ENCODE peak calls at places on chromosomes 3 and 15, in nine cellular contexts. S is cardiac fibroblast, M is endodermal cell, B is psoas muscle, L is heart right ventricle, V is ovary, Z is left lung, H is mucosa of descending colon, A is K562. J is an unnamed sample.

GRCh38 chr3:29757054-29757777 is 476.3 kb downstream of the RBMS3 start:
- DNase-seq in Z (no peak), L (no peak), V (no peak), S (peak), B (no peak), A (no peak), H (no peak), M (no peak), J (no peak)

GRCh38 chr15:22954326-22954725 is 25.8 kb downstream of the CYFIP1 start:
- DNase-seq in L (no peak), Z (no peak), V (no peak), A (no peak), S (no peak), H (no peak), M (no peak), B (no peak), J (no peak)

GRCh38 chr15:64143276-64143675 is 8.3 kb upstream of the SNX22 start:
- DNase-seq in L (no peak), S (no peak), V (no peak), A (no peak), H (no peak), B (no peak), Z (no peak), M (peak), J (no peak)

GRCh38 chr3:144107923-144108322 is 136.3 kb downstream of the DIPK2A start:
- DNase-seq in V (no peak), L (no peak), A (no peak), Z (no peak), H (no peak), S (no peak), M (no peak), B (no peak), J (no peak)

GRCh38 chr15:67089218-67090193 is 24.1 kb downstream of the SMAD3 start:
- DNase-seq in H (no peak), A (no peak), M (peak), V (no peak), L (no peak), Z (no peak), B (no peak), S (peak), J (no peak)

GRCh38 chr15:29671308-29671981 is 150.8 kb downstream of the TJP1 start:
- DNase-seq in Z (no peak), V (no peak), H (no peak), S (peak), M (peak), B (no peak), A (no peak), L (no peak), J (no peak)

GRCh38 chr3:37457392-37458065 is 283.1 kb upstream of the LRRFIP2 start:
- DNase-seq in A (no peak), Z (no peak), M (peak), L (no peak), H (no peak), V (no peak), S (peak), B (no peak), J (no peak)

GRCh38 chr3:11651900-11652299 is 8.2 kb upstream of the VGLL4 start:
- DNase-seq in A (peak), Z (no peak), B (no peak), V (no peak), H (no peak), S (peak), M (no peak), L (no peak), J (peak)

GRCh38 chr15:73982251-73982962 is 9.7 kb downstream of the STOML1 start:
- DNase-seq in L (peak), A (no peak), H (peak), B (peak), V (peak), M (no peak), Z (peak), S (peak), J (peak)

GRCh38 chr3:161316006-161316689 is 55.2 kb downstream of the SPTSSB start:
- DNase-seq in S (peak), H (no peak), A (no peak), V (no peak), B (no peak), M (no peak), L (no peak), Z (no peak), J (no peak)

GRCh38 chr3:115518100-115518852 is 105.0 kb upstream of the GAP43 start:
- DNase-seq in L (peak), S (peak), Z (peak), V (no peak), H (no peak), M (peak), A (no peak), B (peak), J (no peak)

GRCh38 chr3:42635111-42635510 is 18.4 kb upstream of the ZBTB47 start:
- DNase-seq in L (no peak), H (no peak), V (no peak), Z (no peak), B (no peak), S (peak), A (no peak), M (no peak), J (peak)

GRCh38 chr3:73490453-73491311 is 134.1 kb downstream of the PDZRN3 start:
- DNase-seq in B (peak), S (peak), A (no peak), H (no peak), V (peak), L (peak), Z (no peak), M (peak), J (no peak)

GRCh38 chr3:99984139-99984538 is 130.2 kb downstream of the FILIP1L start:
- DNase-seq in V (no peak), Z (no peak), B (no peak), S (no peak), A (no peak), M (no peak), H (no peak), L (no peak), J (no peak)

GRCh38 chr3:40054568-40055222 is 245.3 kb downstream of the MYRIP start:
- DNase-seq in V (no peak), S (peak), M (no peak), A (no peak), Z (no peak), H (no peak), B (no peak), L (no peak), J (no peak)

GRCh38 chr3:42710323-42711021 is 7.9 kb upstream of the HHATL start:
- DNase-seq in Z (no peak), L (no peak), V (peak), M (no peak), H (no peak), B (no peak), A (no peak), S (no peak), J (no peak)

GRCh38 chr3:157752952-157753351 is 249.7 kb upstream of the VEPH1 start:
- DNase-seq in M (no peak), H (no peak), A (no peak), L (no peak), S (no peak), V (no peak), B (no peak), Z (no peak), J (no peak)

DNA sequence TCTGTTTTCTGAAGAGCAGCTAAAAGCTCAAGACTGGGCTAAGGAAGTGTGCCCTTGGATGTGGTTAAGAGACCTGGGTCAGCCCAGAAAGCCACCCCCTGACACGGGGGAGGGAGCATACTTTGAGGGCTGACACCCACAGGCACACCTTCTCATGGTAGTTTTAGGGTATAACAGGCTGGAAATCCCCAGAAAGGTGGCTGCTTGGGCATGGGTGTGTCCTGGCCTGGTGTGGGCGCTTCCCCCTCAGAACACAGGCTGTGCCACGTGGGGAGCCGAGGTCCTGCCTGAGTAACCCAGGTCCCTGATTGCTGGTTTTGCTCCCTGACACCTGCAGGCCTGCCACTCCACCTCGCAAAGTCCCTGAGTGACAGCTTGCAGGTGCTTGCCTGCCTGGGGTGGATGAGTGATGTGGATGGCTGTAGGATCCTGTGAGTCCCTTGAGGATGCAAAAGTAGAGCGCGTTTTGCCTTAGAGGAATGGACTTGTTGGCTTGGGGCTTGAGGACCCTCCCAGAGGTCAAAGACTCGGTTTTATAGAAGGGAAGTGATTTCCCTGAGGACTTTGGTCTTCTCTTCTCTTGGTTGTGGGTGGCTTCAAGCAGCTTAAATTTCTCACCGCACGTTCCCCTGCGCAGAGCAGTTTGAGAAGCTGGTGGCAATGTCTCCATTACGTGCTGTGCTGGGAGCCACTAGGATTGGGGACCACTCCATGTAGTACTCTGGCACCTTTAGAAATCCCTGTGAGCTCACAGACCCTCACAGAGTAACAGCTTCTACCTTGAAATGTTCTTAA is 94.4 kb downstream of the DNASE1L3 start:
- DNase-seq in V (no peak), A (no peak), Z (no peak), B (no peak), H (no peak), S (no peak), M (no peak), L (no peak), J (peak)
- H3K4me3 ChIP-seq in V (no peak), A (no peak), Z (no peak), B (no peak), H (no peak), S (no peak), M (no peak), L (no peak), J (no peak)

DNA sequence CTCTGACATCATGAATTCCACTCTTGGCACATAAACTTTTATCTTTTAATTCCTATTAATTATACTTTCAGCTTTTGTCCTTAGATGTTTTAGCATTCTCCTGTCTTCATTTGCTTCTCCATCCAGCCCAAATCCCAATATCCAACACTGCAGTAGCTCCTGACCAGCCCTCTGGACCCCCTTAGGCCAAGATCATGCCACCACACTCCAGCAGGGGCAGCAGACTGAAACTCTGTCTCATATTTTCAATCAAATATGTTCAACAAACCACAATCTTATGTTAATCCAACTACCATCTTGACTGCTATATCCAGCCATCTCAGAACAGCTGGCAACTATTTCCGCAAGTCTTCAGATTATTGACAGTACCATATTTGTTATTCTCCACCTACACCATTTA is 315.8 kb upstream of the ROBO2 start:
- DNase-seq in B (no peak), S (no peak), M (peak), H (no peak), L (no peak), V (no peak), A (no peak), Z (no peak), J (no peak)
- TF ChIP-seq CTCF in B (no peak), S (no peak), M (peak), H (no peak), L (no peak), V (no peak), A (no peak), Z (no peak), J (no peak)

DNA sequence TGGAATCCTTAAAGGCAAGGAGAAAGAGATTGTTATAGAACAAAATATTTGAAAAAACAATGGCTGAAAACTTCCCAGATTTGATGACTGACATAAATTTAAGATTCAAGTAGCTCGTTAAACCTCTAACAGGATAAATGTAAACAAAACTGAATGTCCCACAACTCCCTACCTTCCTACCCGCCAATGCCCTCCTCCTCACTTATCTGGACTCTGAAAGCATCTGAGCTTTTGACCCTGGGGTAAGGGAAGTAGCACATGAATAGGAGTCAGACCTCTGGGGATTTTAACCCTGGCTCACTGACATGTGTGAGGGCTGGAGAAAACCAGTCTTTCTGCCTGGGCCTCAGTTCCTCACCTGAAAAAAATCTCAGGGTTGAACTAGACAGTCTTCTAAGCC is 26.9 kb downstream of the CYP19A1 start:
- DNase-seq in B (no peak), V (no peak), A (no peak), L (no peak), S (peak), Z (no peak), M (no peak), H (no peak), J (no peak)
- H3K4me3 ChIP-seq in B (no peak), V (no peak), A (no peak), L (no peak), S (no peak), Z (no peak), M (no peak), H (no peak), J (no peak)

GRCh38 chr15:38190501-38190900 is 62.1 kb upstream of the SPRED1 start:
- DNase-seq in A (no peak), B (no peak), L (no peak), Z (no peak), H (no peak), S (no peak), M (no peak), V (no peak), J (no peak)

GRCh38 chr15:38186505-38186904 is 66.1 kb upstream of the SPRED1 start:
- DNase-seq in M (no peak), V (no peak), L (no peak), S (no peak), H (no peak), A (no peak), Z (no peak), B (no peak), J (no peak)

GRCh38 chr15:38187646-38188313 is 64.9 kb upstream of the SPRED1 start:
- DNase-seq in V (no peak), L (no peak), M (no peak), A (no peak), Z (no peak), S (no peak), H (no peak), B (no peak), J (no peak)

GRCh38 chr15:38192496-38192895 is 60.1 kb upstream of the SPRED1 start:
- DNase-seq in V (no peak), B (no peak), Z (no peak), L (no peak), S (no peak), H (no peak), M (no peak), A (no peak), J (no peak)

DNA sequence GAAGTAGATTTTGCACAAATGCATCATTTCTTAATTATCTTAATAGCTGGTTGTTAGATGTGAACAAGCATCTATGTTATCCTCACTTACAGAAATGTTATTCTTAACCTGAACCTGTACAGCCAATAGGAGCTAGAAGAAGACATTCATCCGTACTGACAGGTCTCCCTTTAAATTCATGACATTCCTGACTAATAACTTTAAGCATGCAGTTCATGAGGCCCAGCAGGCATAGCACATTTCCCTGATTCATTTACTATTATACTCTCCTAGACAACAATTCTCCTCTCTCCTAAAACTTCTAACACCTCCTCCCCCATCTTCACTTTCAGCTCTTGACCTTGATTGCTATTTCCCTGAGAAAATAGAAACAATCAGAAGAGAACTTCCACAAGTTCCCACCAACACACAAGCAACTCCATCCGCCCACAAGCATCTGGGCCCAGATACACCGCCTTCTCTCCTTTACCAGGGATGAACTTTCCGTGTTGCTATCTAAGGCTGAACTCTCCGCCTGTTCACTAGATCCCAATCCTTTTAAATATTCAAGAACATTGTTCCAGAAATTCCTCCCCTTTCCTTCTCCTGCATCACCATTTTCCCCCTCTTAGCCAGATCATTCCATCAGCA is 62.9 kb upstream of the SPRED1 start:
- DNase-seq in M (peak), L (no peak), A (no peak), S (no peak), V (no peak), B (no peak), Z (no peak), H (no peak), J (no peak)
- TF ChIP-seq CTCF in M (no peak), L (no peak), A (no peak), S (no peak), V (no peak), B (no peak), Z (no peak), H (no peak), J (no peak)

GRCh38 chr3:164095279-164095678 is 983.0 kb downstream of the SI start:
- DNase-seq in V (no peak), S (no peak), L (no peak), Z (no peak), A (no peak), B (no peak), H (no peak), M (no peak), J (no peak)

GRCh38 chr3:164094546-164094945 is 983.8 kb downstream of the SI start:
- DNase-seq in M (no peak), L (no peak), H (no peak), Z (no peak), V (no peak), S (no peak), B (no peak), A (no peak), J (no peak)

GRCh38 chr3:164095949-164096348 is 982.3 kb downstream of the SI start:
- DNase-seq in L (no peak), Z (no peak), V (no peak), M (no peak), B (no peak), A (no peak), H (no peak), S (no peak), J (no peak)

GRCh38 chr3:164096352-164096751 is 981.9 kb downstream of the SI start:
- DNase-seq in L (no peak), A (no peak), M (no peak), Z (no peak), S (no peak), V (no peak), H (no peak), B (no peak), J (no peak)
- H3K4me3 ChIP-seq in L (no peak), A (no peak), M (no peak), Z (no peak), S (no peak), V (no peak), H (no peak), B (no peak), J (no peak)

DNA sequence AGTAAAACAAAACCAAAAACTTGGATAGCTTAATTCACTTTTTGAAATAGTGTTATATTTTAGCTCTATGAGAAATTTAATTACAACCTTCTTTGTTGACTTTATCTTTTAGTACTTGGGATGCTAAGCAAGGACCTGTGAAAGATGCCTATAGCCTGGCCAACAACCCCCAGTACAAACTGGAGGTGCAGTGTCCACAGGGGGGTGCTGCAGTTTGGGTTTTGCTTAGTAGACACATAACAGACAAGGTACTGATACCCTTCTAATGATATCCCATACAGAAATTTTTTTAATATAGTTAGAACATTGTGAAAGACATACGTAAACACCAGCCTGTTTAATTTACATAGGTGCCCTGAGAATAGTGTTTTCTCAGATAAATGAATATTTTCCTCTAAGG is 35.3 kb downstream of the CAPN7 start:
- DNase-seq in V (peak), Z (no peak), H (no peak), A (peak), L (no peak), M (peak), S (peak), B (peak), J (peak)
- TF ChIP-seq CTCF in V (peak), Z (peak), H (no peak), A (peak), L (peak), M (peak), S (peak), B (peak), J (peak)

GRCh38 chr3:46986782-46987484 is 7.5 kb downstream of the NBEAL2 start:
- DNase-seq in A (peak), S (no peak), M (no peak), H (no peak), B (no peak), V (no peak), Z (peak), L (no peak), J (no peak)
- H3K4me3 ChIP-seq in A (peak), S (no peak), M (no peak), H (no peak), B (no peak), V (no peak), Z (no peak), L (peak), J (peak)

DNA sequence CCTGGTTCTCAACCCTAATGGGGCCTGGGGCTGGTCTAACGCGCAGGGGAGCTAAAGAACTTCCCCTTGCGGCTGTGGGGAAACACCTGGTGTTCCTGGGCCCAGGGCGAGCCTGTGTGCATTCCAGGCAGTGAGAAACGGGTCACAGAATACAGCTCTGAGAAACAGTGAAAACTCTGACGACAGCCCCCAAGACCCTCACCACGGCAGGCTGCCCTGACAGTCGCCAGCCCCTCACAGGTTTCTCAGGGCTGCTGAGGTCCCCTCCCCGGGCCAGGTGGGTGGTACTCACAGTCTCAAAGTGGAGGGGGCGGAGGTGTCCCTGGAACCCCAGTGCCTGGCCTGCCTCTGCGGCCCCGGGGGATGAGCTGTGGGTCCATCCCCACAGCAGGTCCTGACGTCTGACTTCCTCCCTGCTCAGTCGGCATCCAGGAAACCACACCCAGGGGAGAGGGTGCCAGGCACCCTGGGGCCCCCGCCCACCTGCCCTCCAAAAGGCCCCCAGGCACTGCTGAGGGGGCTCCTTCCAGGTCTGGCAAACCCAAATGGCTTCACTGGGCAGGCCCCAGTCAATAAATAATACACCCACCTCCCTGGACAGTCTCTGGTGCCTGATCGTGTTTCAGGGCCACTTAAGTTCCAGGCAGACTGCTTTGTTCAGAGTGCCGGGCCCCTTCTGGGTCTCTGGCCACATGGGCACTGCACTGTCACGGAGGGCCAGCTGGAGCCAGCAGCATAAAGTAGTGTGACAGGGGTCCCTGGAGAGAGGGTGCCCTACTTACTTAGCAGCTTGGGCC is 57.7 kb downstream of the IQSEC1 start:
- DNase-seq in M (no peak), A (no peak), Z (peak), V (no peak), H (peak), L (peak), B (peak), S (no peak), J (peak)
- TF ChIP-seq CTCF in M (no peak), A (no peak), Z (no peak), V (no peak), H (no peak), L (no peak), B (no peak), S (no peak), J (no peak)